ENCODE peak calls at places on chromosomes 7 and 10, in ten cellular contexts. A is activated T-cell treated with anti-CD3 and anti-CD28 coated beads for 24 hours; O is mammary epithelial cell; M is stimulated activated CD4-positive, alpha-beta T cell treated with anti-CD3 and anti-CD28 coated beads, Interleukin-2, amount 100 ng/mL, for 24 hours; E is NCI-H187; S is NCI-H69; N is EH; J is HuH-7; L is activated naive CD4-positive, alpha-beta T cell; F is IMR-90. Q is an unnamed sample.

GRCh38 chr7:12297709-12298108 is 86.6 kb downstream of the TMEM106B start:
- DNase-seq in A (no peak), O (peak), M (no peak), E (no peak), S (no peak), N (no peak), J (no peak), L (no peak), F (no peak), Q (no peak)

GRCh38 chr7:47228386-47229014 is 353.4 kb downstream of the TNS3 start:
- DNase-seq in A (no peak), O (no peak), M (peak), E (no peak), S (peak), N (no peak), J (no peak), L (no peak), F (no peak), Q (peak)

GRCh38 chr7:861222-861621 is 15.1 kb upstream of the GET4 start:
- DNase-seq in A (no peak), O (no peak), M (no peak), E (no peak), S (no peak), N (no peak), J (peak), L (no peak), F (no peak), Q (no peak)

GRCh38 chr7:130935564-130936157 is 201.7 kb upstream of the KLF14 start:
- DNase-seq in A (no peak), O (no peak), M (no peak), E (no peak), S (no peak), N (no peak), J (no peak), L (no peak), F (no peak), Q (no peak)

GRCh38 chr7:139118234-139118802 is 8.8 kb upstream of the ZC3HAV1 start:
- DNase-seq in A (no peak), O (peak), M (no peak), E (no peak), S (peak), N (peak), J (no peak), L (no peak), F (peak), Q (peak)

GRCh38 chr10:129932182-129932581 is 31.9 kb downstream of the EBF3 start:
- DNase-seq in A (no peak), O (no peak), M (no peak), E (no peak), S (no peak), N (no peak), J (no peak), L (no peak), F (no peak), Q (no peak)

GRCh38 chr7:85602196-85602595 is 415.3 kb upstream of the SEMA3D start:
- DNase-seq in A (no peak), O (peak), M (no peak), E (no peak), S (peak), N (no peak), J (no peak), L (no peak), F (peak), Q (no peak)

GRCh38 chr10:93337309-93337721 is 144.8 kb downstream of the MYOF start:
- DNase-seq in A (no peak), O (no peak), M (no peak), E (no peak), S (no peak), N (no peak), J (no peak), L (no peak), F (no peak), Q (no peak)

GRCh38 chr7:83799333-83799732 is 150.4 kb upstream of the SEMA3E start:
- DNase-seq in A (no peak), O (no peak), M (no peak), E (no peak), S (no peak), N (no peak), J (no peak), L (no peak), F (no peak), Q (no peak)

GRCh38 chr10:77907900-77908717 is 18.4 kb downstream of the DLG5 start:
- DNase-seq in A (no peak), O (no peak), M (no peak), E (no peak), S (peak), N (no peak), J (peak), L (no peak), F (no peak), Q (peak)

GRCh38 chr7:30159698-30160143 is 24.9 kb downstream of the MTURN start:
- DNase-seq in A (no peak), O (peak), M (peak), E (no peak), S (peak), N (peak), J (no peak), L (no peak), F (peak), Q (peak)

GRCh38 chr7:134792968-134793367 is 13.5 kb downstream of the CALD1 start:
- DNase-seq in A (no peak), O (no peak), M (no peak), E (no peak), S (no peak), N (peak), J (no peak), L (no peak), F (peak), Q (no peak)

GRCh38 chr7:1168422-1168821 is 8.4 kb upstream of the ZFAND2A start:
- DNase-seq in A (no peak), O (no peak), M (no peak), E (no peak), S (no peak), N (no peak), J (no peak), L (no peak), F (no peak), Q (no peak)

GRCh38 chr7:135575296-135575695 is 17.6 kb downstream of the NUP205 start:
- DNase-seq in A (no peak), O (no peak), M (no peak), E (no peak), S (no peak), N (no peak), J (no peak), L (no peak), F (no peak), Q (no peak)

GRCh38 chr10:87619705-87620104 is 40.0 kb upstream of the PAPSS2 start:
- DNase-seq in A (no peak), O (peak), M (no peak), E (no peak), S (peak), N (peak), J (no peak), L (no peak), F (peak), Q (no peak)

GRCh38 chr7:21986101-21986500 is 40.4 kb upstream of the CDCA7L start:
- DNase-seq in A (no peak), O (no peak), M (no peak), E (no peak), S (no peak), N (no peak), J (no peak), L (no peak), F (no peak), Q (no peak)

GRCh38 chr10:6840766-6841165 is 260.7 kb upstream of the PRKCQ start:
- DNase-seq in A (no peak), O (no peak), M (no peak), E (no peak), S (no peak), N (peak), J (no peak), L (no peak), F (peak), Q (no peak)

GRCh38 chr7:91603707-91604106 is 276.8 kb downstream of the MTERF1 start:
- DNase-seq in A (no peak), O (no peak), M (no peak), E (no peak), S (peak), N (no peak), J (no peak), L (no peak), F (no peak), Q (no peak)

GRCh38 chr10:49053053-49053997 is 62.0 kb downstream of the VSTM4 start:
- DNase-seq in A (no peak), O (peak), M (no peak), E (no peak), S (no peak), N (no peak), J (no peak), L (no peak), F (no peak), Q (no peak)

GRCh38 chr7:103150192-103150591 is 1.3 kb upstream of the NAPEPLD start:
- DNase-seq in A (no peak), O (peak), M (no peak), E (no peak), S (no peak), N (no peak), J (peak), L (no peak), F (no peak), Q (no peak)

GRCh38 chr7:43761919-43762318 is 3.4 kb downstream of the BLVRA start:
- DNase-seq in A (no peak), O (peak), M (no peak), E (no peak), S (no peak), N (no peak), J (no peak), L (no peak), F (peak), Q (no peak)

GRCh38 chr10:35563266-35563891 is 41.8 kb upstream of the GJD4 start:
- DNase-seq in A (peak), O (peak), M (peak), E (no peak), S (peak), N (peak), J (peak), L (no peak), F (peak), Q (peak)

GRCh38 chr7:106111671-106112117 is 418 bp downstream of the SYPL1 start:
- DNase-seq in A (peak), O (no peak), M (peak), E (peak), S (peak), N (peak), J (no peak), L (peak), F (no peak), Q (peak)

GRCh38 chr7:83921798-83922607 is 272.6 kb downstream of the SEMA3A start:
- DNase-seq in A (no peak), O (no peak), M (no peak), E (no peak), S (peak), N (peak), J (no peak), L (no peak), F (peak), Q (no peak)

GRCh38 chr7:69537691-69538090 is 60.6 kb upstream of the AUTS2 start:
- DNase-seq in A (no peak), O (no peak), M (no peak), E (no peak), S (no peak), N (no peak), J (no peak), L (no peak), F (no peak), Q (no peak)

GRCh38 chr7:1677206-1678069 is 7.4 kb downstream of the ELFN1 start:
- DNase-seq in A (no peak), O (no peak), M (no peak), E (no peak), S (no peak), N (no peak), J (no peak), L (no peak), F (no peak), Q (no peak)

GRCh38 chr10:9274206-9274755 is 1219.8 kb downstream of the GATA3 start:
- DNase-seq in A (no peak), O (no peak), M (no peak), E (no peak), S (no peak), N (no peak), J (no peak), L (no peak), F (no peak), Q (no peak)

GRCh38 chr7:22090107-22090506 is 144.4 kb upstream of the CDCA7L start:
- DNase-seq in A (no peak), O (no peak), M (no peak), E (no peak), S (no peak), N (no peak), J (no peak), L (no peak), F (no peak), Q (no peak)

GRCh38 chr10:16843252-16843870 is 26.1 kb upstream of the RSU1 start:
- DNase-seq in A (no peak), O (peak), M (no peak), E (no peak), S (peak), N (peak), J (peak), L (no peak), F (peak), Q (peak)

GRCh38 chr10:132186488-132187413 is at the start of gene DPYSL4:
- DNase-seq in A (peak), O (no peak), M (peak), E (no peak), S (peak), N (peak), J (peak), L (peak), F (no peak), Q (peak)

GRCh38 chr7:16982640-16983103 is 100.9 kb upstream of the AGR3 start:
- DNase-seq in A (peak), O (peak), M (peak), E (no peak), S (peak), N (peak), J (peak), L (no peak), F (peak), Q (no peak)

GRCh38 chr10:34809796-34810195 is 5.3 kb downstream of the PARD3 start:
- DNase-seq in A (no peak), O (no peak), M (no peak), E (no peak), S (no peak), N (peak), J (no peak), L (no peak), F (peak), Q (no peak)

GRCh38 chr10:37263304-37263703 is 137.9 kb downstream of the ANKRD30A start:
- DNase-seq in A (no peak), O (no peak), M (no peak), E (no peak), S (no peak), N (no peak), J (no peak), L (no peak), F (no peak), Q (peak)

GRCh38 chr7:8260871-8261707 is 878 bp downstream of the ICA1 start:
- DNase-seq in A (no peak), O (peak), M (peak), E (no peak), S (peak), N (peak), J (peak), L (no peak), F (no peak), Q (peak)

GRCh38 chr7:104217620-104218019 is 9.8 kb upstream of the ORC5 start:
- DNase-seq in A (no peak), O (no peak), M (no peak), E (no peak), S (no peak), N (no peak), J (no peak), L (no peak), F (no peak), Q (no peak)

GRCh38 chr7:140640727-140641531 is at the start of gene DENND2A:
- DNase-seq in A (no peak), O (no peak), M (peak), E (peak), S (peak), N (peak), J (peak), L (no peak), F (peak), Q (no peak)

GRCh38 chr7:111159426-111159825 is 68.5 kb downstream of the LRRN3 start:
- DNase-seq in A (no peak), O (peak), M (no peak), E (no peak), S (no peak), N (peak), J (no peak), L (no peak), F (peak), Q (no peak)

GRCh38 chr7:102284399-102284798 is 2.3 kb upstream of the SH2B2 start:
- DNase-seq in A (no peak), O (no peak), M (no peak), E (no peak), S (no peak), N (no peak), J (no peak), L (no peak), F (no peak), Q (no peak)

GRCh38 chr7:116715087-116715486 is 43.1 kb downstream of the MET start:
- DNase-seq in A (no peak), O (no peak), M (no peak), E (no peak), S (no peak), N (peak), J (no peak), L (no peak), F (peak), Q (peak)

GRCh38 chr10:93068411-93069244 is 5.1 kb upstream of the CYP26A1 start:
- DNase-seq in A (no peak), O (peak), M (no peak), E (no peak), S (peak), N (peak), J (no peak), L (no peak), F (peak), Q (peak)